ENCODE peak calls at places on chromosomes 1 and 21, in seven cellular contexts. A is anterior cingulate cortex; C is AG10803; G is neuronal stem cell; J is T-helper 1 cell; W is left lung; X is stimulated activated CD4-positive, alpha-beta T cell treated with anti-CD3 and anti-CD28 coated beads, Interleukin-15, amount 100 ng/mL, for 1 hour. Z is an unnamed sample.
A peak's percentile ranks its signal among the peaks of the same experiment; 100 is the strongest.

GRCh38 chr1:21623411-21623961 is 45.7 kb downstream of the RAP1GAP start:
- DNase-seq in G (no peak), J (no peak), X (no peak), W (peak; percentile 80), A (no peak), C (no peak), Z (no peak)

GRCh38 chr1:32798679-32799416 is 18.3 kb downstream of the YARS1 start:
- DNase-seq in G (no peak), C (no peak), W (no peak), J (no peak), A (no peak), X (no peak), Z (peak; percentile 15)

GRCh38 chr1:96723372-96723771 is 1.8 kb downstream of the PTBP2 start:
- DNase-seq in X (no peak), A (no peak), W (no peak), J (no peak), C (no peak), G (no peak), Z (no peak)

GRCh38 chr21:16587141-16587570 is 857.4 kb downstream of the USP25 start:
- DNase-seq in A (peak; percentile 68), W (no peak), C (peak; percentile 59), J (no peak), G (no peak), X (no peak), Z (peak; percentile 59)

GRCh38 chr1:179296356-179296755 is 2.8 kb downstream of the SOAT1 start:
- DNase-seq in C (no peak), X (no peak), J (no peak), W (no peak), G (no peak), A (no peak), Z (no peak)

GRCh38 chr21:42574234-42575027 is 60.8 kb downstream of the SLC37A1 start:
- DNase-seq in G (no peak), J (no peak), W (peak; percentile 30), C (peak; percentile 16), A (no peak), X (no peak), Z (peak; percentile 19)

GRCh38 chr1:2520806-2521205 is 5.6 kb downstream of the PANK4 start:
- DNase-seq in G (no peak), J (no peak), W (no peak), X (no peak), C (no peak), A (no peak), Z (no peak)

GRCh38 chr21:15682977-15683376 is 46.8 kb upstream of the USP25 start:
- DNase-seq in C (peak; percentile 56), J (no peak), A (no peak), X (no peak), W (no peak), G (no peak), Z (peak; percentile 61)

GRCh38 chr1:238232036-238232744 is 341.5 kb upstream of the ZP4 start:
- DNase-seq in G (no peak), A (no peak), X (no peak), C (no peak), J (no peak), W (no peak), Z (no peak)

GRCh38 chr1:211606914-211607751 is 28.2 kb upstream of the SLC30A1 start:
- DNase-seq in J (no peak), W (peak; percentile 72), G (no peak), A (no peak), X (no peak), C (no peak), Z (no peak)

Z was measured in EL.